ENCODE peak calls at places on chromosomes 5 and 9, in nine cellular contexts. Q is GM12864; J is EL; S is left kidney; X is adrenal gland; T is pulmonary artery endothelial cell; F is DMS153; B is psoas muscle; O is activated CD8-positive, alpha-beta memory T cell treated with anti-CD3 and anti-CD28 coated beads for 1 hour. W is an unnamed sample.

GRCh38 chr9:109568568-109569210 is 70.6 kb upstream of the PTPN3 start:
- DNase-seq in B (no peak), X (no peak), O (no peak), Q (no peak), F (peak; percentile 71), J (no peak), T (no peak), S (no peak), W (no peak)

GRCh38 chr5:16994576-16994975 is 58.5 kb upstream of the MYO10 start:
- DNase-seq in B (no peak), X (no peak), S (peak; percentile 28), O (no peak), F (no peak), T (no peak), J (peak; percentile 41), Q (no peak), W (no peak)

GRCh38 chr5:158384535-158385421 is 525.8 kb upstream of the CLINT1 start:
- DNase-seq in Q (no peak), B (peak; percentile 22), O (no peak), J (peak; percentile 99), X (peak; percentile 20), T (peak; percentile 15), F (no peak), S (no peak), W (no peak)

GRCh38 chr9:108671794-108672193 is 184.0 kb downstream of the ACTL7B start:
- DNase-seq in S (no peak), B (no peak), X (no peak), Q (no peak), F (no peak), T (no peak), O (no peak), J (peak; percentile 97), W (no peak)

GRCh38 chr9:71655141-71655540 is 113.2 kb downstream of the CEMIP2 start:
- DNase-seq in B (no peak), J (no peak), F (no peak), S (no peak), Q (no peak), O (no peak), X (no peak), T (no peak), W (no peak)

GRCh38 chr5:117794847-117795246 is 1193.5 kb downstream of the DTWD2 start:
- DNase-seq in X (no peak), F (no peak), S (no peak), B (no peak), O (no peak), T (no peak), J (peak; percentile 58), Q (no peak), W (no peak)

GRCh38 chr5:138874771-138875628 is at the start of gene LRRTM2:
- DNase-seq in X (no peak), Q (no peak), S (peak; percentile 76), J (peak; percentile 89), F (no peak), T (peak; percentile 49), B (no peak), O (no peak), W (no peak)

GRCh38 chr5:39755986-39756385 is 331.2 kb upstream of the DAB2 start:
- DNase-seq in S (no peak), J (peak; percentile 96), T (peak; percentile 44), O (no peak), F (no peak), B (no peak), X (peak; percentile 51), Q (no peak), W (peak; percentile 43)

GRCh38 chr5:151063136-151063544 is 17.7 kb downstream of the TNIP1 start:
- DNase-seq in Q (no peak), T (no peak), F (no peak), J (peak; percentile 88), B (no peak), O (no peak), X (peak; percentile 84), S (no peak), W (peak; percentile 64)

GRCh38 chr9:6873862-6874261 is 116.1 kb downstream of the KDM4C start:
- DNase-seq in Q (no peak), X (no peak), B (no peak), S (no peak), F (no peak), T (peak; percentile 41), J (no peak), O (peak; percentile 7), W (peak; percentile 26)

GRCh38 chr5:14400085-14400484 is 181.5 kb upstream of the OTULINL start:
- DNase-seq in B (no peak), F (no peak), J (peak; percentile 88), T (no peak), O (no peak), X (peak; percentile 37), Q (no peak), S (no peak), W (no peak)

GRCh38 chr9:121744002-121744686 is 92.7 kb downstream of the DAB2IP start:
- DNase-seq in X (peak; percentile 84), Q (no peak), F (peak; percentile 34), J (peak; percentile 57), T (no peak), S (peak; percentile 76), O (no peak), B (peak; percentile 65), W (peak; percentile 86)

W was measured in testis.